ENCODE peak calls at places on chromosomes 6 and 20, in nine cellular contexts. B is heart right ventricle, Z is neural crest cell, W is brain microvascular endothelial cell, L is B cell, K is astrocyte of the spinal cord, Q is nephron progenitor cell, G is cardiac muscle cell, R is cardiac fibroblast. A is an unnamed sample.

GRCh38 chr6:134257516-134257915 is 60.4 kb downstream of the SGK1 start:
- DNase-seq in B (no peak), Z (no peak), W (no peak), L (no peak), K (no peak), Q (no peak), G (no peak), R (no peak), A (no peak)

GRCh38 chr20:5474646-5475550 is 158.1 kb upstream of the PROKR2 start:
- DNase-seq in B (no peak), Z (no peak), W (no peak), L (no peak), K (no peak), Q (no peak), G (no peak), R (no peak), A (no peak)

GRCh38 chr6:155212616-155213380 is 51.0 kb upstream of the CLDN20 start:
- DNase-seq in B (no peak), Z (no peak), W (no peak), L (no peak), K (no peak), Q (no peak), G (no peak), R (no peak), A (no peak)

GRCh38 chr20:31716818-31717477 is 5.7 kb downstream of the BCL2L1 start:
- DNase-seq in B (no peak), Z (no peak), W (no peak), L (no peak), K (no peak), Q (no peak), G (no peak), R (no peak), A (no peak)

GRCh38 chr20:41423026-41423425 is 56.4 kb upstream of the EMILIN3 start:
- DNase-seq in B (no peak), Z (no peak), W (no peak), L (no peak), K (no peak), Q (no peak), G (no peak), R (peak), A (no peak)

GRCh38 chr6:17600527-17601388 is 656 bp downstream of the FAM8A1 start:
- DNase-seq in B (peak), Z (peak), W (peak), L (peak), K (peak), Q (peak), G (peak), R (no peak), A (peak)

GRCh38 chr20:25147716-25148115 is 47.8 kb upstream of the ENTPD6 start:
- DNase-seq in B (no peak), Z (no peak), W (no peak), L (no peak), K (no peak), Q (no peak), G (no peak), R (no peak), A (no peak)

GRCh38 chr6:30615219-30615957 is 1.7 kb downstream of the PPP1R10 start:
- DNase-seq in B (peak), Z (peak), W (peak), L (peak), K (peak), Q (peak), G (peak), R (peak), A (peak)

GRCh38 chr6:30735668-30736314 is 6.7 kb downstream of the FLOT1 start:
- DNase-seq in B (no peak), Z (no peak), W (no peak), L (peak), K (no peak), Q (no peak), G (no peak), R (no peak), A (no peak)

GRCh38 chr20:32387262-32387661 is 29.1 kb downstream of the ASXL1 start:
- DNase-seq in B (no peak), Z (no peak), W (peak), L (no peak), K (peak), Q (no peak), G (no peak), R (no peak), A (peak)

GRCh38 chr20:4959582-4959981 is 41.7 kb downstream of the SLC23A2 start:
- DNase-seq in B (no peak), Z (no peak), W (peak), L (no peak), K (no peak), Q (no peak), G (no peak), R (peak), A (peak)

GRCh38 chr6:8279094-8279805 is 156.1 kb downstream of the SLC35B3 start:
- DNase-seq in B (no peak), Z (no peak), W (no peak), L (no peak), K (no peak), Q (no peak), G (no peak), R (no peak), A (no peak)

GRCh38 chr6:139713911-139714527 is 339.6 kb upstream of the CITED2 start:
- DNase-seq in B (no peak), Z (no peak), W (no peak), L (no peak), K (peak), Q (no peak), G (no peak), R (no peak), A (no peak)

GRCh38 chr6:12158686-12159415 is 131.3 kb upstream of the EDN1 start:
- DNase-seq in B (no peak), Z (no peak), W (no peak), L (no peak), K (no peak), Q (no peak), G (no peak), R (no peak), A (no peak)
- TF ChIP-seq CTCF in B (no peak), Z (no peak), W (peak), L (no peak), K (peak), Q (no peak), G (no peak), R (no peak), A (peak)

GRCh38 chr6:116779569-116780164 is 14.1 kb upstream of the FAM162B start:
- DNase-seq in B (no peak), Z (no peak), W (no peak), L (peak), K (peak), Q (peak), G (peak), R (peak), A (peak)
- TF ChIP-seq CTCF in B (peak), Z (peak), W (no peak), L (peak), K (peak), Q (peak), G (peak), R (peak), A (peak)

DNA sequence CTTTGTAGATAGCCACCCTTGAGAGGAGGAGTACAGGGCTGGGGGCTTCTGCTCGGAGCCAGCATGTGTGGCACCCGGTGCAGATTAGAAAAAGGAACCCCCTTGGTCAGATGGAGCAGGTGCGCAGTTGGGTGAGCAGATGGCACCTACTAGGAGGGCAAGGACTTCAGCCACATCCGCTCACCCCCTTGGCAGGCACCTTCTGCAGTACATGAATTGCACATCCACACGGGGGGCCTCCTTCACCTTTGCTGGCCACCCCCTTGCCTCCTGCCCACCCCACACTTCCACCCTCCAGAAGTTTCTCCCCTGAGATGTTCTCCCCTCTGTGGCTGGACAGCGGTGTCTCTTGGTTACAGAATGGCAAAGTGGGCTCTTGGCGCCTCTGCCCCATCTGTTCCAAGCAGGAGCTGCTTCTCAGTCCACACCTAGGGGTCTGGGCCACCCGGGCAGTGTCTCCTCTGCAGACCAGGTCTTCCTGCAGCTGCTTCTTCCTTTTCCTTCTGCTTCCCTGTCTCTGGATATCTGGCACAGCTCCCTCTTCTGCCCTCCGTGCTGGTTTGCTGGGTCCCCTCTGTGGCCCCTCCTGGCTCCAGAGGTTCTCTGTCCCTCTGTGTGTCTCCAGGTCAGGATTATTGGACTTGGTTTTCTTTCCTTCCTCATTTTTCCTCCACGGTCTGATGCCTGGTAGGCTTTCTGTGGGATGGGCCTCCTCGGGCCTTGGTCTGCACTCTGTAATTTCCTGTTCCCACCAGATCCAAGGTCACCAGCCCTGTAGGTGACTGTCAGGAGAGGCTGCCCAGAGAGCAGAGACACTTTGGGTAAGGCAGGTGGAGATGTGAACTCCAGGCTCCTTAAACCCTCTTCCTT is 4.1 kb downstream of the MDFI start:
- DNase-seq in B (no peak), Z (no peak), W (no peak), L (no peak), K (no peak), Q (no peak), G (no peak), R (no peak), A (no peak)
- TF ChIP-seq CTCF in B (no peak), Z (no peak), W (no peak), L (no peak), K (no peak), Q (no peak), G (no peak), R (no peak), A (no peak)

GRCh38 chr6:132392792-132393191 is 8.5 kb downstream of the MOXD1 start:
- DNase-seq in B (no peak), Z (no peak), W (no peak), L (peak), K (no peak), Q (no peak), G (no peak), R (peak), A (no peak)
- TF ChIP-seq CTCF in B (no peak), Z (no peak), W (peak), L (peak), K (no peak), Q (no peak), G (peak), R (peak), A (no peak)

DNA sequence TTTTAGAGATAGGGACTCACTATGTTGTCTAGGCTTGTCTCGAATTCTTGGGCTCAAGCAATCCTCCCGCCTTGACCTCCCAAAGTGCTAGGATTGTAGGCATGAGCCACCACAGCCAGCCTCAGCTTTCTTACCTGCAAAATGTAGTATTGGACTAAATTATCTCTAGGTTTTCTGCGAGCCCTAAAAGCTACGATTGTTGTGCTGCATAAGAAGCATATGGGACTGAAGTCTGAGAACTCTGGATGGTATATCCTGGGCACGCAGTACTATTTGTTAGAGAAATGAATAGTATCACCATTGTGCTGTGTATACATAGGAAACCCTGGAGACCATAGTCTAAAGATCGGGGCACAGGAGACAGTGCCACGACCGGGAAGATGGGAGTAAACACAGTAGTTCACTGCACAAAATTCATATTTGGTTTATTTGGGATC is 60.1 kb downstream of the RPRD1B start:
- DNase-seq in B (no peak), Z (no peak), W (no peak), L (no peak), K (no peak), Q (no peak), G (no peak), R (no peak), A (no peak)
- TF ChIP-seq CTCF in B (no peak), Z (no peak), W (no peak), L (no peak), K (no peak), Q (no peak), G (no peak), R (no peak), A (no peak)

A was measured in NB4.